ENCODE peak calls at places on chromosome 17, in five cellular contexts. D is naive thymus-derived CD4-positive, alpha-beta T cell; P is heart left ventricle; R is OCI-LY7; U is colonic mucosa. S is an unnamed sample.

GRCh38 chr17:81536299-81537290 is 8.4 kb downstream of the FSCN2 start:
- DNase-seq in R (no peak), P (no peak), U (no peak), D (no peak), S (no peak)

GRCh38 chr17:37417852-37418251 is 11.2 kb downstream of the TADA2A start:
- DNase-seq in U (no peak), D (no peak), R (no peak), P (no peak), S (no peak)

GRCh38 chr17:82767041-82767754 is 15.3 kb downstream of the TBCD start:
- DNase-seq in R (peak; percentile 73), U (peak; percentile 85), P (no peak), D (no peak), S (no peak)

GRCh38 chr17:8140413-8141029 is 11.7 kb downstream of the PER1 start:
- DNase-seq in U (peak; percentile 20), R (no peak), D (no peak), P (peak; percentile 6), S (no peak)

GRCh38 chr17:72602517-72603345 is 481.9 kb downstream of the SOX9 start:
- DNase-seq in R (peak; percentile 19), P (no peak), U (peak; percentile 75), D (no peak), S (no peak)

GRCh38 chr17:20089795-20090547 is 80.8 kb downstream of the SPECC1 start:
- DNase-seq in U (no peak), R (no peak), D (no peak), P (no peak), S (no peak)

GRCh38 chr17:20066253-20066652 is 57.1 kb downstream of the SPECC1 start:
- DNase-seq in P (peak; percentile 62), U (no peak), R (no peak), D (no peak), S (peak; percentile 85)

GRCh38 chr17:7355053-7355452 is at the start of gene TMEM95:
- DNase-seq in U (peak; percentile 41), D (no peak), R (no peak), P (peak; percentile 64), S (no peak)

GRCh38 chr17:67686246-67686645 is 31.5 kb upstream of the NOL11 start:
- DNase-seq in R (no peak), D (no peak), U (no peak), P (no peak), S (no peak)

GRCh38 chr17:77619851-77620250 is 338.7 kb upstream of the TNRC6C start:
- DNase-seq in D (no peak), R (no peak), P (no peak), U (no peak), S (no peak)

GRCh38 chr17:63075969-63076368 is 109.9 kb downstream of the TANC2 start:
- DNase-seq in U (no peak), R (no peak), P (no peak), D (no peak), S (no peak)

GRCh38 chr17:36602924-36603384 is 1.6 kb downstream of the MRM1 start:
- DNase-seq in P (no peak), D (peak; percentile 61), R (peak; percentile 82), U (peak; percentile 73), S (peak; percentile 76)

GRCh38 chr17:22310717-22311686 is 618.7 kb downstream of the KCNJ18 start:
- DNase-seq in R (no peak), D (no peak), P (peak; percentile 32), U (no peak), S (peak; percentile 86)

GRCh38 chr17:82930043-82930923 is 90.5 kb upstream of the ZNF750 start:
- DNase-seq in D (no peak), R (no peak), P (no peak), U (no peak), S (no peak)

GRCh38 chr17:57544834-57545463 is 200.2 kb downstream of the CCDC182 start:
- DNase-seq in U (no peak), P (no peak), D (no peak), R (no peak), S (no peak)

GRCh38 chr17:33267279-33267790 is 25.8 kb downstream of the ASIC2 start:
- DNase-seq in U (no peak), D (no peak), R (no peak), P (no peak), S (peak; percentile 23)

GRCh38 chr17:18961634-18962493 is 9.9 kb downstream of the SLC5A10 start:
- DNase-seq in D (no peak), P (no peak), R (no peak), U (no peak), S (no peak)

GRCh38 chr17:48047113-48047740 is 932 bp upstream of the NFE2L1 start:
- DNase-seq in D (no peak), R (peak; percentile 29), P (no peak), U (no peak), S (no peak)

GRCh38 chr17:63116967-63117366 is 150.9 kb downstream of the TANC2 start:
- DNase-seq in P (no peak), R (no peak), D (no peak), U (no peak), S (no peak)

GRCh38 chr17:41343031-41343430 is 7.6 kb downstream of the KRT33A start:
- DNase-seq in P (no peak), U (no peak), R (no peak), D (no peak), S (no peak)

GRCh38 chr17:65001409-65002045 is 55.0 kb downstream of the GNA13 start:
- DNase-seq in P (no peak), D (no peak), R (no peak), U (no peak), S (no peak)

GRCh38 chr17:79836952-79837887 is 2.0 kb downstream of the CBX4 start:
- DNase-seq in D (peak; percentile 51), U (peak; percentile 92), R (peak; percentile 97), P (peak; percentile 75), S (no peak)

GRCh38 chr17:79833744-79834574 is 5.3 kb downstream of the CBX4 start:
- DNase-seq in U (no peak), R (no peak), D (no peak), P (no peak), S (no peak)

GRCh38 chr17:79834575-79835469 is 4.4 kb downstream of the CBX4 start:
- DNase-seq in U (peak; percentile 31), R (peak; percentile 52), P (no peak), D (peak; percentile 57), S (no peak)

GRCh38 chr17:79835953-79836951 is 3.0 kb downstream of the CBX4 start:
- DNase-seq in D (no peak), P (no peak), R (peak; percentile 69), U (peak; percentile 94), S (no peak)

GRCh38 chr17:79835470-79835899 is 3.8 kb downstream of the CBX4 start:
- DNase-seq in R (no peak), D (no peak), U (peak; percentile 32), P (no peak), S (no peak)
- H3K4me3 ChIP-seq in R (no peak overlapping the region), D (no peak overlapping the region), U (no peak overlapping the region), P (no peak overlapping the region), S (no peak overlapping the region)

GRCh38 chr17:51256101-51256500 is 3.7 kb downstream of the MBTD1 start:
- DNase-seq in R (no peak), D (no peak), U (no peak), P (no peak), S (no peak)

GRCh38 chr17:51259574-51260236 is at the start of gene MBTD1:
- DNase-seq in P (peak; percentile 96), R (peak; percentile 98), D (peak; percentile 92), U (peak; percentile 97), S (peak; percentile 92)

GRCh38 chr17:51258756-51259573 is 884 bp downstream of the MBTD1 start:
- DNase-seq in P (peak; percentile 11), U (peak; percentile 55), D (no peak), R (peak; percentile 52), S (peak; percentile 55)

GRCh38 chr17:51257150-51258081 is 2.4 kb downstream of the MBTD1 start:
- DNase-seq in U (no peak), P (no peak), R (no peak), D (no peak), S (no peak)

GRCh38 chr17:51255673-51256072 is 4.2 kb downstream of the MBTD1 start:
- DNase-seq in R (no peak), U (no peak), D (no peak), P (no peak), S (no peak)
- H3K36me3 ChIP-seq in R (peaks cover 77% of the 10 kb centered on the region), U (no peaks in the 10 kb centered on the region), D (no peaks in the 10 kb centered on the region), P (no peaks in the 10 kb centered on the region), S (peaks cover 63% of the 10 kb centered on the region)

GRCh38 chr17:49327835-49328784 is 33.9 kb downstream of the ZNF652 start:
- DNase-seq in R (peak; percentile 49), D (no peak), U (no peak), P (no peak), S (no peak)
- H3K4me3 ChIP-seq in R (no peak overlapping the region), D (no peak overlapping the region), U (no peak overlapping the region), P (no peak overlapping the region), S (no peak overlapping the region)

GRCh38 chr17:44059101-44059892 is 7.2 kb downstream of the LSM12 start:
- DNase-seq in P (no peak), U (no peak), D (no peak), R (no peak), S (no peak)
- H3K36me3 ChIP-seq in P (peaks cover 14% of the 10 kb centered on the region), U (no peaks in the 10 kb centered on the region), D (peaks cover 9% of the 10 kb centered on the region), R (peaks cover 93% of the 10 kb centered on the region), S (peaks cover 87% of the 10 kb centered on the region)